ENCODE peak calls at places on chromosomes 6 and 20, in nine cellular contexts. X is heart left ventricle; I is left colon; M is activated gamma-delta T cell treated with anti-CD3 and anti-CD28 coated beads, Interleukin-2, amount 50 U/mL, for 16 hours; A is NCI-H1436; Z is NCI-H460; W is lower leg skin; F is stimulated activated CD4-positive, alpha-beta T cell treated with anti-CD3 and anti-CD28 coated beads, Interleukin-15, amount 100 ng/mL, for 24 hours; T is right lobe of liver. Q is an unnamed sample.

GRCh38 chr6:71533939-71534379 is 245.3 kb downstream of the OGFRL1 start:
- DNase-seq in X (no peak), I (no peak), M (no peak), A (no peak), Z (peak), W (no peak), F (no peak), T (no peak), Q (no peak)

GRCh38 chr6:49519660-49520059 is 19.9 kb downstream of the GLYATL3 start:
- DNase-seq in X (no peak), I (no peak), M (no peak), A (no peak), Z (no peak), W (no peak), F (no peak), T (no peak), Q (no peak)

GRCh38 chr20:50305636-50306477 is 115.2 kb downstream of the CEBPB start:
- DNase-seq in X (no peak), I (peak), M (no peak), A (no peak), Z (no peak), W (peak), F (no peak), T (peak), Q (no peak)

GRCh38 chr6:153032255-153032882 is 29.9 kb upstream of the MTRF1L start:
- DNase-seq in X (no peak), I (no peak), M (no peak), A (no peak), Z (no peak), W (no peak), F (no peak), T (no peak), Q (no peak)

GRCh38 chr6:37990762-37991525 is 171.4 kb downstream of the ZFAND3 start:
- DNase-seq in X (no peak), I (no peak), M (no peak), A (no peak), Z (no peak), W (no peak), F (no peak), T (no peak), Q (no peak)

GRCh38 chr6:74735304-74735703 is 470.5 kb downstream of the COL12A1 start:
- DNase-seq in X (no peak), I (no peak), M (no peak), A (no peak), Z (no peak), W (no peak), F (no peak), T (no peak), Q (no peak)

GRCh38 chr6:35209622-35210289 is 4.0 kb upstream of the SCUBE3 start:
- DNase-seq in X (no peak), I (no peak), M (no peak), A (no peak), Z (no peak), W (no peak), F (no peak), T (no peak), Q (no peak)

GRCh38 chr6:25279748-25280616 is 808 bp downstream of the CARMIL1 start:
- DNase-seq in X (peak), I (peak), M (no peak), A (peak), Z (no peak), W (peak), F (peak), T (peak), Q (no peak)

GRCh38 chr6:52725530-52726192 is 37.6 kb downstream of the GSTA2 start:
- DNase-seq in X (no peak), I (peak), M (no peak), A (peak), Z (no peak), W (no peak), F (no peak), T (no peak), Q (no peak)

GRCh38 chr20:51366155-51366886 is 176.2 kb downstream of the NFATC2 start:
- DNase-seq in X (peak), I (no peak), M (no peak), A (no peak), Z (no peak), W (peak), F (no peak), T (no peak), Q (peak)

GRCh38 chr6:5367510-5367909 is 106.2 kb downstream of the FARS2 start:
- DNase-seq in X (no peak), I (no peak), M (no peak), A (no peak), Z (no peak), W (no peak), F (no peak), T (no peak), Q (no peak)

GRCh38 chr20:35091808-35092523 is 641 bp downstream of the TRPC4AP start:
- DNase-seq in X (peak), I (peak), M (no peak), A (peak), Z (no peak), W (no peak), F (no peak), T (no peak), Q (no peak)